ENCODE peak calls at places on chromosomes 11 and 22, in nine cellular contexts. X, E, O, G, Y, W, I, K and D are unnamed samples.
A peak's percentile ranks its signal among the peaks of the same experiment; 100 is the strongest.

GRCh38 chr11:12224537-12224893 is 114.1 kb downstream of the MICAL2 start:
- DNase-seq in X (peak; percentile 84), E (no peak), O (peak; percentile 51), G (peak; percentile 28), Y (no peak), W (no peak), I (peak; percentile 60), K (peak; percentile 91), D (peak; percentile 91)

GRCh38 chr11:10459029-10459970 is 4.2 kb downstream of the AMPD3 start:
- DNase-seq in X (peak; percentile 37), E (no peak), O (no peak), G (no peak), Y (no peak), W (no peak), I (no peak), K (no peak), D (peak; percentile 66)

GRCh38 chr11:11415786-11416390 is 62.8 kb upstream of the CSNK2A3 start:
- DNase-seq in X (no peak), E (no peak), O (no peak), G (no peak), Y (no peak), W (no peak), I (peak; percentile 55), K (no peak), D (no peak)

GRCh38 chr11:72278911-72279310 is 34.9 kb upstream of the PHOX2A start:
- DNase-seq in X (no peak), E (no peak), O (no peak), G (no peak), Y (no peak), W (no peak), I (no peak), K (no peak), D (no peak)

GRCh38 chr11:126561327-126561893 is 205.9 kb downstream of the ST3GAL4 start:
- DNase-seq in X (no peak), E (peak; percentile 46), O (no peak), G (no peak), Y (peak; percentile 21), W (no peak), I (peak; percentile 56), K (no peak), D (no peak)

GRCh38 chr11:134132808-134133207 is 63.9 kb downstream of the JAM3 start:
- DNase-seq in X (no peak), E (no peak), O (no peak), G (no peak), Y (no peak), W (no peak), I (no peak), K (no peak), D (no peak)

GRCh38 chr22:25359601-25360261 is 140.3 kb downstream of the CRYBB2 start:
- DNase-seq in X (no peak), E (no peak), O (peak; percentile 13), G (no peak), Y (no peak), W (no peak), I (no peak), K (peak; percentile 74), D (no peak)

GRCh38 chr11:46953093-46953492 is 16.5 kb downstream of the CSTPP1 start:
- DNase-seq in X (no peak), E (no peak), O (no peak), G (no peak), Y (no peak), W (no peak), I (no peak), K (no peak), D (no peak)

GRCh38 chr22:19691721-19692341 is 22.5 kb upstream of the SEPTIN5 start:
- DNase-seq in X (no peak), E (no peak), O (no peak), G (no peak), Y (no peak), W (peak; percentile 18), I (peak; percentile 79), K (no peak), D (no peak)

GRCh38 chr11:123217897-123218296 is 22.8 kb upstream of the CLMP start:
- DNase-seq in X (no peak), E (no peak), O (no peak), G (no peak), Y (no peak), W (no peak), I (no peak), K (no peak), D (no peak)

GRCh38 chr22:42360348-42360747 is 71.9 kb downstream of the NFAM1 start:
- DNase-seq in X (no peak), E (no peak), O (no peak), G (no peak), Y (no peak), W (no peak), I (no peak), K (no peak), D (no peak)

GRCh38 chr11:12029738-12030363 is 21.4 kb upstream of the DKK3 start:
- DNase-seq in X (no peak), E (no peak), O (no peak), G (no peak), Y (no peak), W (no peak), I (no peak), K (no peak), D (no peak)

GRCh38 chr11:125489166-125489565 is 6.9 kb downstream of the FEZ1 start:
- DNase-seq in X (no peak), E (no peak), O (no peak), G (no peak), Y (no peak), W (no peak), I (no peak), K (no peak), D (no peak)

GRCh38 chr11:66707486-66707885 is 21.5 kb downstream of the SPTBN2 start:
- DNase-seq in X (no peak), E (no peak), O (no peak), G (no peak), Y (no peak), W (no peak), I (no peak), K (peak; percentile 74), D (no peak)

GRCh38 chr11:68122936-68123539 is 1.9 kb upstream of the CHKA start:
- DNase-seq in X (no peak), E (no peak), O (no peak), G (no peak), Y (peak; percentile 66), W (no peak), I (peak; percentile 88), K (peak; percentile 78), D (no peak)

GRCh38 chr11:32705309-32706033 is 89.0 kb downstream of the CCDC73 start:
- DNase-seq in X (no peak), E (no peak), O (no peak), G (no peak), Y (no peak), W (no peak), I (no peak), K (peak; percentile 44), D (no peak)

GRCh38 chr11:119108151-119108856 is 1.2 kb downstream of the C2CD2L start:
- DNase-seq in X (no peak), E (no peak), O (no peak), G (no peak), Y (peak; percentile 65), W (no peak), I (peak; percentile 43), K (no peak), D (peak; percentile 41)

GRCh38 chr11:60842688-60843605 is 1.0 kb downstream of the CCDC86 start:
- DNase-seq in X (no peak), E (no peak), O (no peak), G (no peak), Y (no peak), W (no peak), I (no peak), K (no peak), D (no peak)

GRCh38 chr11:6576471-6577373 is 26.7 kb downstream of the RRP8 start:
- DNase-seq in X (no peak), E (no peak), O (peak; percentile 46), G (no peak), Y (no peak), W (no peak), I (peak; percentile 80), K (no peak), D (no peak)

GRCh38 chr11:33463059-33463458 is 205.9 kb downstream of the HIPK3 start:
- DNase-seq in X (no peak), E (no peak), O (no peak), G (no peak), Y (no peak), W (no peak), I (no peak), K (no peak), D (no peak)

DNA sequence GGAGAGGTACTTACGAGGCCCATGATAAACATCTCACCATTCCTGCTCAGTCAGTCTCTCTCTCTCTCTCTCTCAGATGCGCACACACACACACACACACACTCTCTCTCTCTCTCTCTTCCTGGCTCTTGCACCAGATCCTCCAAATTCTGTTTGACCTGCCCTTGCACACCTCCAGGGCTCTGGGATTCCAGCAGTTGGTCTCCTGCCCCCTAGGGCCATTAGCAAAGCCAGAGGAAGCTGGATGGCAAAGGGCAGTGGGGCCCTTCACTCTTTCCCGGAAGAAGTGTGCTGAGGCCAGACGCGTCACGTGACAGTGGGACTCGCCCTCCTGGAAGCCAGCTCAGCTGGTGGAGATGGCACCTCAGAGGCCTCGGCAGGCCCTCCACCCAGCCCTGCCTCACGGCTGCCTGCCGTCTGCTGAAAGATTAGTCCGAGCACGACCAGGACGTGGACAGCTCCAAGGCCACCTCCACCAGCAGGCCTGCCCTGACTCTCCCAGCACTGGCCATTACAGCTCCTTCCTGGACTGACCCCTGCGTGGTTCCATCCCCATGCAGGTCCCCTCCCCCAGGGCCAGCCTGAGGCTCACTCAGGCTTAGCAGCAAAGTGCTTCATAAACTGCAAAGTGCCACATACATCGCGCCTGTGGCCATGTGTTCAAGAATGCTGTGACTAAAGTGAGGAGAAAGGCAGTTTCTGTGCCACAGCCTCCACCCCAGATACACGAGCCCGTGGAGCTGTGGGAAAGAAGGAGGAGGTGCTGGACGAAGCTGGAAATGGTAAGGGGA is 3.7 kb downstream of the PDGFB start:
- DNase-seq in X (no peak), E (no peak), O (no peak), G (no peak), Y (no peak), W (peak; percentile 29), I (peak; percentile 72), K (peak; percentile 82), D (peak; percentile 75)
- H3K4me1 ChIP-seq in X (peaks cover 61% of the 10 kb centered on the region), E (peaks cover 22% of the 10 kb centered on the region), O (peaks cover 28% of the 10 kb centered on the region), G (peaks cover 60% of the 10 kb centered on the region), Y (no peaks in the 10 kb centered on the region), W (peaks cover 46% of the 10 kb centered on the region), I (peaks cover 79% of the 10 kb centered on the region), K (peaks cover 95% of the 10 kb centered on the region), D (peaks cover 72% of the 10 kb centered on the region)

GRCh38 chr22:48267681-48268080 is 1505.2 kb downstream of the TBC1D22A start:
- DNase-seq in X (no peak), E (no peak), O (no peak), G (no peak), Y (no peak), W (no peak), I (no peak), K (no peak), D (no peak)
- H3K9me3 ChIP-seq in X (no peaks in the 10 kb centered on the region), E (no peaks in the 10 kb centered on the region), O (no peaks in the 10 kb centered on the region), G (no peaks in the 10 kb centered on the region), Y (no peaks in the 10 kb centered on the region), W (no peaks in the 10 kb centered on the region), I (no peaks in the 10 kb centered on the region), K (no peaks in the 10 kb centered on the region), D (no peaks in the 10 kb centered on the region)

GRCh38 chr22:28911777-28912669 is 28.7 kb downstream of the ZNRF3 start:
- DNase-seq in X (no peak), E (no peak), O (no peak), G (no peak), Y (no peak), W (peak; percentile 10), I (peak; percentile 39), K (no peak), D (no peak)
- H3K4me1 ChIP-seq in X (no peaks in the 10 kb centered on the region), E (peaks cover 2% of the 10 kb centered on the region), O (no peaks in the 10 kb centered on the region), G (peaks cover 10% of the 10 kb centered on the region), Y (peaks cover 15% of the 10 kb centered on the region), W (peaks cover 88% of the 10 kb centered on the region), I (peaks cover 57% of the 10 kb centered on the region), K (peaks cover 23% of the 10 kb centered on the region), D (no peaks in the 10 kb centered on the region)

GRCh38 chr22:48952256-48953102 is 875.2 kb downstream of the BRD1 start:
- DNase-seq in X (no peak), E (no peak), O (peak; percentile 6), G (no peak), Y (no peak), W (no peak), I (no peak), K (peak; percentile 60), D (no peak)
- H3K9me3 ChIP-seq in X (no peaks in the 10 kb centered on the region), E (no peaks in the 10 kb centered on the region), O (no peaks in the 10 kb centered on the region), G (no peaks in the 10 kb centered on the region), Y (no peaks in the 10 kb centered on the region), W (no peaks in the 10 kb centered on the region), I (no peaks in the 10 kb centered on the region), K (no peaks in the 10 kb centered on the region), D (no peaks in the 10 kb centered on the region)